ENCODE peak calls at places on chromosome 9, in five cellular contexts. One of them, this sample, is unnamed.

GRCh38 chr9:113935677-113936380 is 59.7 kb downstream of the ZNF618 start:
- DNase-seq in anterior cingulate cortex: no peak
- DNase-seq in RWPE1: no peak
- DNase-seq in AG20443: no peak
- DNase-seq in left kidney: no peak
- DNase-seq in this sample: no peak

GRCh38 chr9:100573655-100574260 is 4.1 kb upstream of the CAVIN4 start:
- DNase-seq in anterior cingulate cortex: no peak
- DNase-seq in RWPE1: peak; percentile 26
- DNase-seq in AG20443: no peak
- DNase-seq in left kidney: no peak
- DNase-seq in this sample: no peak

GRCh38 chr9:37471942-37472679 is 6.9 kb upstream of the ZBTB5 start:
- DNase-seq in anterior cingulate cortex: no peak
- DNase-seq in RWPE1: peak; percentile 87
- DNase-seq in AG20443: peak; percentile 74
- DNase-seq in left kidney: peak; percentile 82
- DNase-seq in this sample: no peak

GRCh38 chr9:136949239-136949816 is 2.7 kb upstream of the LCN12 start:
- DNase-seq in anterior cingulate cortex: no peak
- DNase-seq in RWPE1: no peak
- DNase-seq in AG20443: no peak
- DNase-seq in left kidney: no peak
- DNase-seq in this sample: no peak

GRCh38 chr9:108142504-108143201 is 653.1 kb upstream of the KLF4 start:
- DNase-seq in anterior cingulate cortex: peak; percentile 66
- DNase-seq in RWPE1: no peak
- DNase-seq in AG20443: peak; percentile 88
- DNase-seq in left kidney: peak; percentile 74
- DNase-seq in this sample: no peak

GRCh38 chr9:38047301-38048251 is 21.5 kb downstream of the SHB start:
- DNase-seq in anterior cingulate cortex: no peak
- DNase-seq in RWPE1: peak; percentile 86
- DNase-seq in AG20443: peak; percentile 87
- DNase-seq in left kidney: peak; percentile 96
- DNase-seq in this sample: no peak

GRCh38 chr9:2159521-2160417 is 144.6 kb downstream of the SMARCA2 start:
- DNase-seq in anterior cingulate cortex: peak; percentile 31
- DNase-seq in RWPE1: no peak
- DNase-seq in AG20443: no peak
- DNase-seq in left kidney: peak; percentile 29
- DNase-seq in this sample: no peak

GRCh38 chr9:89477811-89478583 is 19.9 kb downstream of the SEMA4D start:
- DNase-seq in anterior cingulate cortex: no peak
- DNase-seq in RWPE1: peak; percentile 43
- DNase-seq in AG20443: no peak
- DNase-seq in left kidney: peak; percentile 84
- DNase-seq in this sample: no peak

GRCh38 chr9:80191108-80191507 is 619.3 kb downstream of the TLE4 start:
- DNase-seq in anterior cingulate cortex: no peak
- DNase-seq in RWPE1: no peak
- DNase-seq in AG20443: peak; percentile 29
- DNase-seq in left kidney: no peak
- DNase-seq in this sample: no peak

GRCh38 chr9:137878146-137878941 is 762 bp downstream of the CACNA1B start:
- DNase-seq in anterior cingulate cortex: peak; percentile 52
- DNase-seq in RWPE1: peak; percentile 57
- DNase-seq in AG20443: peak; percentile 58
- DNase-seq in left kidney: peak; percentile 94
- DNase-seq in this sample: no peak

GRCh38 chr9:130189840-130190239 is 17.6 kb downstream of the NCS1 start:
- DNase-seq in anterior cingulate cortex: no peak
- DNase-seq in RWPE1: no peak
- DNase-seq in AG20443: no peak
- DNase-seq in left kidney: no peak
- DNase-seq in this sample: no peak

GRCh38 chr9:134436926-134437325 is 110.7 kb downstream of the RXRA start:
- DNase-seq in anterior cingulate cortex: no peak
- DNase-seq in RWPE1: no peak
- DNase-seq in AG20443: no peak
- DNase-seq in left kidney: no peak
- DNase-seq in this sample: no peak

GRCh38 chr9:38227656-38228055 is 158.6 kb upstream of the SHB start:
- DNase-seq in anterior cingulate cortex: no peak
- DNase-seq in RWPE1: no peak
- DNase-seq in AG20443: no peak
- DNase-seq in left kidney: peak; percentile 15
- DNase-seq in this sample: no peak

GRCh38 chr9:20684035-20684864 is at the start of gene FOCAD:
- DNase-seq in anterior cingulate cortex: peak; percentile 95
- DNase-seq in RWPE1: peak; percentile 96
- DNase-seq in AG20443: peak; percentile 99
- DNase-seq in left kidney: peak; percentile 98
- DNase-seq in this sample: peak; percentile 80

GRCh38 chr9:6759114-6759977 is 1.6 kb downstream of the KDM4C start:
- DNase-seq in anterior cingulate cortex: no peak
- DNase-seq in RWPE1: peak; percentile 43
- DNase-seq in AG20443: peak; percentile 78
- DNase-seq in left kidney: peak; percentile 44
- DNase-seq in this sample: no peak

GRCh38 chr9:93622725-93623124 is 46.3 kb downstream of the PHF2 start:
- DNase-seq in anterior cingulate cortex: no peak
- DNase-seq in RWPE1: no peak
- DNase-seq in AG20443: no peak
- DNase-seq in left kidney: no peak
- DNase-seq in this sample: no peak

GRCh38 chr9:128340691-128341434 is 536 bp downstream of the SLC27A4 start:
- DNase-seq in anterior cingulate cortex: no peak
- DNase-seq in RWPE1: peak; percentile 48
- DNase-seq in AG20443: no peak
- DNase-seq in left kidney: peak; percentile 45
- DNase-seq in this sample: no peak

This sample was measured in GOT3.